ENCODE peak calls at places on chromosomes 13 and 19, in five cellular contexts. One of them, this sample, is unnamed.

GRCh38 chr19:46631481-46631880 is 4.5 kb downstream of the GNG8 start:
- DNase-seq in fibroblast of pulmonary artery: peak
- DNase-seq in fibroblast of mammary gland: peak
- DNase-seq in osteoblast: peak
- DNase-seq in CD8-positive, alpha-beta T cell: no peak
- DNase-seq in this sample: peak

GRCh38 chr19:51808333-51808986 is 13.5 kb downstream of the FPR3 start:
- DNase-seq in CD8-positive, alpha-beta T cell: no peak
- DNase-seq in fibroblast of pulmonary artery: peak
- DNase-seq in fibroblast of mammary gland: peak
- DNase-seq in osteoblast: no peak
- DNase-seq in this sample: peak

GRCh38 chr19:3443840-3444694 is 36.3 kb downstream of the SMIM24 start:
- DNase-seq in fibroblast of mammary gland: peak
- DNase-seq in fibroblast of pulmonary artery: peak
- DNase-seq in CD8-positive, alpha-beta T cell: no peak
- DNase-seq in osteoblast: peak
- DNase-seq in this sample: no peak

GRCh38 chr19:3034845-3035541 is 5.9 kb upstream of the TLE2 start:
- DNase-seq in CD8-positive, alpha-beta T cell: no peak
- DNase-seq in osteoblast: peak
- DNase-seq in fibroblast of mammary gland: peak
- DNase-seq in fibroblast of pulmonary artery: peak
- DNase-seq in this sample: peak

GRCh38 chr19:14941189-14941588 is at the start of gene OR7C2:
- DNase-seq in osteoblast: no peak
- DNase-seq in fibroblast of pulmonary artery: no peak
- DNase-seq in fibroblast of mammary gland: no peak
- DNase-seq in CD8-positive, alpha-beta T cell: no peak
- DNase-seq in this sample: no peak

GRCh38 chr13:101190976-101191375 is 225.3 kb downstream of the NALCN start:
- DNase-seq in osteoblast: no peak
- DNase-seq in CD8-positive, alpha-beta T cell: no peak
- DNase-seq in fibroblast of pulmonary artery: no peak
- DNase-seq in fibroblast of mammary gland: no peak
- DNase-seq in this sample: no peak

GRCh38 chr19:52231154-52231565 is 38.2 kb upstream of the ZNF766 start:
- DNase-seq in CD8-positive, alpha-beta T cell: no peak
- DNase-seq in fibroblast of pulmonary artery: peak
- DNase-seq in fibroblast of mammary gland: peak
- DNase-seq in osteoblast: no peak
- DNase-seq in this sample: no peak

GRCh38 chr13:58852076-58852475 is 1220.5 kb downstream of the PCDH17 start:
- DNase-seq in CD8-positive, alpha-beta T cell: no peak
- DNase-seq in fibroblast of pulmonary artery: peak
- DNase-seq in osteoblast: no peak
- DNase-seq in fibroblast of mammary gland: no peak
- DNase-seq in this sample: no peak

GRCh38 chr13:99812611-99813010 is 159.0 kb downstream of the ZIC5 start:
- DNase-seq in fibroblast of pulmonary artery: no peak
- DNase-seq in fibroblast of mammary gland: peak
- DNase-seq in osteoblast: peak
- DNase-seq in CD8-positive, alpha-beta T cell: no peak
- DNase-seq in this sample: peak

GRCh38 chr19:6723108-6723618 is 2.7 kb upstream of the C3 start:
- DNase-seq in CD8-positive, alpha-beta T cell: no peak
- DNase-seq in fibroblast of pulmonary artery: peak
- DNase-seq in osteoblast: peak
- DNase-seq in fibroblast of mammary gland: peak
- DNase-seq in this sample: peak

GRCh38 chr13:34156841-34157365 is 339.0 kb downstream of the RFC3 start:
- DNase-seq in fibroblast of pulmonary artery: peak
- DNase-seq in osteoblast: peak
- DNase-seq in CD8-positive, alpha-beta T cell: no peak
- DNase-seq in fibroblast of mammary gland: peak
- DNase-seq in this sample: peak

GRCh38 chr19:23914402-23915286 is at the start of gene ZNF726:
- DNase-seq in fibroblast of pulmonary artery: peak
- DNase-seq in CD8-positive, alpha-beta T cell: peak
- DNase-seq in fibroblast of mammary gland: peak
- DNase-seq in osteoblast: peak
- DNase-seq in this sample: peak

GRCh38 chr19:46975918-46976782 is 43.5 kb upstream of the NPAS1 start:
- DNase-seq in fibroblast of pulmonary artery: peak
- DNase-seq in fibroblast of mammary gland: peak
- DNase-seq in osteoblast: peak
- DNase-seq in CD8-positive, alpha-beta T cell: no peak
- DNase-seq in this sample: peak

GRCh38 chr19:3362217-3362907 is 4.0 kb upstream of the NFIC start:
- DNase-seq in fibroblast of pulmonary artery: no peak
- DNase-seq in osteoblast: peak
- DNase-seq in fibroblast of mammary gland: no peak
- DNase-seq in CD8-positive, alpha-beta T cell: no peak
- DNase-seq in this sample: no peak

GRCh38 chr13:44627441-44627840 is 51.3 kb upstream of the TSC22D1 start:
- DNase-seq in fibroblast of pulmonary artery: no peak
- DNase-seq in osteoblast: peak
- DNase-seq in fibroblast of mammary gland: no peak
- DNase-seq in CD8-positive, alpha-beta T cell: no peak
- DNase-seq in this sample: peak

GRCh38 chr13:113724780-113725315 is 34.2 kb upstream of the TMEM255B start:
- DNase-seq in fibroblast of pulmonary artery: peak
- DNase-seq in osteoblast: peak
- DNase-seq in CD8-positive, alpha-beta T cell: peak
- DNase-seq in fibroblast of mammary gland: peak
- DNase-seq in this sample: peak
- TF ChIP-seq CTCF in fibroblast of pulmonary artery: peak
- TF ChIP-seq CTCF in osteoblast: peak
- TF ChIP-seq CTCF in CD8-positive, alpha-beta T cell: peak
- TF ChIP-seq CTCF in fibroblast of mammary gland: peak
- TF ChIP-seq CTCF in this sample: peak

DNA sequence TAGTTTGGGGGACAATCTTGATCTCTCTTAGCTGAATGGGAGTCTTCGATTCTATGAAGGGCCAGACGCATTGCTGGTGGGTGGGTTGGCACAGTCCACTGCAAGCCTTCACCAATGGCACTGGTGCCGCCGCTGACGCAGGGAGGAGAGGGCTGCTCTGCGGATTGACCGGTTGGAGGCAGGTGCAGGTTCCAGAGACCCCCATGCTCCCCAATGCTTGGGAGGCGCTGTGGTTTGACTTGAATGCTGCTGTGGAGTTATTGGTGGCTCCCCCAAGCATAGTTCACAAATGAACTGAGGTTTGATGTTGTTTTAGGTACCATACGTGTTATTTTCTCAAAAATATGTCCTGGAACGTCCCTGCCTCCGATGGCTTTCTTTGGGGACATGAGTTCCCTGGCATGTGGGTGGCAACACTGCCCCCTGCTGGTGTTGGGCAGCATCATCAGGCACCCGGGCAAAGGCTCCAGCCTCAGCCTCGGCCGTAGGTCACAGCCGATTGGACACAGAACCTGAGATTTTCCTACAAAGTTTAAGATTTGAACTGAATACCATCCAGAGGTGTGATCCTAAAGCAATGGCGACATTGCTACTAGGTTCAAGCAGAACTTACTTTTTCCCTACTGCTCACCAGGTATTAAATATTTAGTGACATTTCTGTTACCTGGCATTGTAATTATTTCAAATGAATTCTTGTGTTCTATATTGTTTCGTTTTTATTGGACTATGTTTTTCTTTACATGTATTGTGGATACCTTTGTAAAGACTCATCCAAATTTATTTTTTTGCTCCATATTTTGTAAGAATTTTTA is 95.5 kb downstream of the ANKRD10 start:
- DNase-seq in fibroblast of mammary gland: peak
- DNase-seq in osteoblast: peak
- DNase-seq in CD8-positive, alpha-beta T cell: peak
- DNase-seq in fibroblast of pulmonary artery: peak
- DNase-seq in this sample: peak
- H3K4me3 ChIP-seq in fibroblast of mammary gland: no peak
- H3K4me3 ChIP-seq in osteoblast: no peak
- H3K4me3 ChIP-seq in CD8-positive, alpha-beta T cell: no peak
- H3K4me3 ChIP-seq in fibroblast of pulmonary artery: no peak
- H3K4me3 ChIP-seq in this sample: no peak

GRCh38 chr13:46296920-46297319 is 85.2 kb downstream of the LRRC63 start:
- DNase-seq in fibroblast of pulmonary artery: peak
- DNase-seq in CD8-positive, alpha-beta T cell: no peak
- DNase-seq in fibroblast of mammary gland: peak
- DNase-seq in osteoblast: peak
- DNase-seq in this sample: peak
- TF ChIP-seq CTCF in fibroblast of pulmonary artery: no peak
- TF ChIP-seq CTCF in CD8-positive, alpha-beta T cell: no peak
- TF ChIP-seq CTCF in fibroblast of mammary gland: no peak
- TF ChIP-seq CTCF in osteoblast: no peak
- TF ChIP-seq CTCF in this sample: no peak

DNA sequence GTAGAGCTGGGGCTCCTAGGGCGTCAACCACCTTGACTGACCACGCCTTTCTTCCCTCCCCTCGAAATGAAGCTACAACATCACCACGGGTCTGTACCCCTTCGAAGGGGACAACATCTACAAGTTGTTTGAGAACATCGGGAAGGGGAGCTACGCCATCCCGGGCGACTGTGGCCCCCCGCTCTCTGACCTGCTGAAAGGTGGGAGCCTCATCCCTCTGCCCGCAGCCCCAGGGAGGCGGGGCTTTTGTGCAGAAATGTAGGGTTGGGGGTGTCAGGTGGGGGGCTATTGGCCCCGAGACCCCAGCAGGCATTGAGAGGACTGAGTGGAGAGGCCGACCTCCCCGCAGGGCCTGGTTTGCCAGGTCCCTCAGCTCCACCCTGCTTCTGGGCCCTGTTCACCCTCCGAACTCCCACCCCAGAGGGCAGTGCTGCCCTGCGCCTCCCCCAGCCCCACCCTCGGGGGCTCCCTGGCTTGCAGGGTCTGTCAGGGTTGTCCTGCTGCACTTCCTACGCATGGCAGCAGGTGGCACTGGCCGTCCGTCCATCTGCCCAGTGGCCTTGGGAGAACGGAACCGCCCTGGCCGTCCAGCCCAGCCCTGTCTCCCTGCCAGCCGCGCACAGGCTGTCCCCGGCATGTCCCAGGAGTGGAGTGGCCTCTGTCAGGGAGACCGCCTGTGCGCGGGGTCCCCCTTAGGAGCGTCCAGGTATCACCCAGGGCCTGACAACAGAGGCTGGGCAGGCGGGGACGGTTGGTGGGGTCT is 15.7 kb downstream of the STK11 start:
- DNase-seq in CD8-positive, alpha-beta T cell: no peak
- DNase-seq in osteoblast: peak
- DNase-seq in fibroblast of mammary gland: peak
- DNase-seq in fibroblast of pulmonary artery: peak
- DNase-seq in this sample: peak
- H3K4me3 ChIP-seq in CD8-positive, alpha-beta T cell: no peak
- H3K4me3 ChIP-seq in osteoblast: no peak
- H3K4me3 ChIP-seq in fibroblast of mammary gland: no peak
- H3K4me3 ChIP-seq in fibroblast of pulmonary artery: no peak
- H3K4me3 ChIP-seq in this sample: no peak

DNA sequence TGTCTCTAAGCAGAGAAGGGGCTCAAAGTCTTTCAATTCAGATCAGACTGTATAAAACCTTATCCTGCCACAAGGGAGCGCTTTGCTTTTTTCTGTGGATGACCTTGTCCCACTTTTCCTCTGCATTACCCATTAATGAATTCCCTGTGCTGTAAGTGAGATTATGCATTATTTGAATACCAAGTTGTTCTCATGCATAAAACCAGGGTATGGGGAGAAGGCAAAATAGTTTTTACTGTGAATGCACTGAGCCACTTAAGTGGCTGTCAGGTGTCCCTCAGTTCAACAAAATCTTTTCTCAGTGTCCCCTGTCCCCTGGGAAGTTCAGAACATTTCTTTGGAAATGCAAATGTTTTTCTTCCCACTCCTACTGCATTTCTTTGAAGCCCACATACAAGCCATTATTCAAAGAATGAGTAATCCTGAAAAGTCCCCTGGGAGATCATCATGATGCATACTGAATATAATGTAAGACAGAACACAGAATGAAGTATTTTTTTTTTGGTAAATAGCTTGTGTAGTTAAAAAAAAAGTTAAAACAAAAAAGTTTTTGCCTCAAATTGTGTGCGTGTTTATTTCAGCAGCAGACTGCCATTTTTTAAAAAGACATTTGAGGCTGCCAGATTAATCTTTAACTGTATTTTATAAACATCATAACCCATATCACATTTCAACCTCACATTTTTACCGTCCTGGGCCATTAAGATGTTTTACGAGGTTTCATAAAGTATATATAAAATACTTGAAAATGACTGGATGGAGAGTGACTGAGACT is 506.7 kb upstream of the PCDH9 start:
- DNase-seq in CD8-positive, alpha-beta T cell: no peak
- DNase-seq in fibroblast of mammary gland: peak
- DNase-seq in fibroblast of pulmonary artery: peak
- DNase-seq in osteoblast: no peak
- DNase-seq in this sample: peak
- TF ChIP-seq CTCF in CD8-positive, alpha-beta T cell: no peak
- TF ChIP-seq CTCF in fibroblast of mammary gland: peak
- TF ChIP-seq CTCF in fibroblast of pulmonary artery: peak
- TF ChIP-seq CTCF in osteoblast: peak
- TF ChIP-seq CTCF in this sample: peak

GRCh38 chr19:55285225-55285890 is 1.6 kb downstream of the BRSK1 start:
- DNase-seq in fibroblast of pulmonary artery: no peak
- DNase-seq in osteoblast: peak
- DNase-seq in fibroblast of mammary gland: no peak
- DNase-seq in CD8-positive, alpha-beta T cell: no peak
- DNase-seq in this sample: no peak

GRCh38 chr19:55279773-55280643 is at the start of gene HSPBP1:
- DNase-seq in CD8-positive, alpha-beta T cell: peak
- DNase-seq in osteoblast: peak
- DNase-seq in fibroblast of pulmonary artery: peak
- DNase-seq in fibroblast of mammary gland: peak
- DNase-seq in this sample: peak

GRCh38 chr19:55287361-55288079 is 3.7 kb downstream of the BRSK1 start:
- DNase-seq in CD8-positive, alpha-beta T cell: no peak
- DNase-seq in osteoblast: no peak
- DNase-seq in fibroblast of mammary gland: no peak
- DNase-seq in fibroblast of pulmonary artery: no peak
- DNase-seq in this sample: no peak

GRCh38 chr19:55284405-55285058 is 735 bp downstream of the BRSK1 start:
- DNase-seq in CD8-positive, alpha-beta T cell: no peak
- DNase-seq in fibroblast of mammary gland: no peak
- DNase-seq in osteoblast: no peak
- DNase-seq in fibroblast of pulmonary artery: no peak
- DNase-seq in this sample: no peak

GRCh38 chr19:55283548-55284393 is at the start of gene BRSK1:
- DNase-seq in CD8-positive, alpha-beta T cell: peak
- DNase-seq in osteoblast: peak
- DNase-seq in fibroblast of pulmonary artery: peak
- DNase-seq in fibroblast of mammary gland: peak
- DNase-seq in this sample: peak
- H3K4me3 ChIP-seq in CD8-positive, alpha-beta T cell: peak
- H3K4me3 ChIP-seq in osteoblast: peak
- H3K4me3 ChIP-seq in fibroblast of pulmonary artery: peak
- H3K4me3 ChIP-seq in fibroblast of mammary gland: peak
- H3K4me3 ChIP-seq in this sample: peak

GRCh38 chr13:103799028-103799427 is 732.8 kb upstream of the SLC10A2 start:
- DNase-seq in osteoblast: peak
- DNase-seq in CD8-positive, alpha-beta T cell: no peak
- DNase-seq in fibroblast of pulmonary artery: no peak
- DNase-seq in fibroblast of mammary gland: no peak
- DNase-seq in this sample: no peak
- TF ChIP-seq CTCF in osteoblast: no peak
- TF ChIP-seq CTCF in CD8-positive, alpha-beta T cell: no peak
- TF ChIP-seq CTCF in fibroblast of pulmonary artery: no peak
- TF ChIP-seq CTCF in fibroblast of mammary gland: no peak
- TF ChIP-seq CTCF in this sample: no peak

This sample was measured in AG10803.